ENCODE peak calls at places on chromosome 10, in four cellular contexts. H, F, K and W are unnamed samples.

GRCh38 chr10:85490431-85490830 is 876.2 kb downstream of the GRID1 start:
- DNase-seq in H (no peak), F (no peak), K (no peak), W (no peak)

GRCh38 chr10:44981172-44982113 is 2.8 kb upstream of the DEPP1 start:
- DNase-seq in H (no peak), F (no peak), K (peak), W (peak)

GRCh38 chr10:69655124-69655867 is 25.2 kb downstream of the FAM241B start:
- DNase-seq in H (peak), F (no peak), K (no peak), W (no peak)

GRCh38 chr10:86663046-86663345 is 5.3 kb upstream of the LDB3 start:
- DNase-seq in H (peak), F (no peak), K (no peak), W (no peak)

GRCh38 chr10:86654411-86655172 is at the start of gene OPN4:
- DNase-seq in H (peak), F (no peak), K (peak), W (no peak)

GRCh38 chr10:16116404-16117304 is 256.3 kb upstream of the MINDY3 start:
- DNase-seq in H (no peak), F (no peak), K (no peak), W (peak)

GRCh38 chr10:72812798-72813430 is 80.6 kb upstream of the OIT3 start:
- DNase-seq in H (no peak), F (no peak), K (no peak), W (peak)

GRCh38 chr10:128629111-128630096 is 503.2 kb upstream of the MKI67 start:
- DNase-seq in H (no peak), F (no peak), K (no peak), W (peak)

GRCh38 chr10:107834706-107835105 is 670.2 kb upstream of the SORCS1 start:
- DNase-seq in H (no peak), F (no peak), K (no peak), W (peak)

GRCh38 chr10:32346134-32346550 is 816 bp downstream of the EPC1 start:
- DNase-seq in H (peak), F (peak), K (peak), W (peak)

GRCh38 chr10:89522463-89522862 is 12.9 kb downstream of the SLC16A12 start:
- DNase-seq in H (no peak), F (no peak), K (no peak), W (peak)

GRCh38 chr10:70410608-70411007 is 6.7 kb downstream of the EIF4EBP2 start:
- DNase-seq in H (no peak), F (no peak), K (no peak), W (no peak)

GRCh38 chr10:59752278-59752940 is 846 bp downstream of the MRLN start:
- DNase-seq in H (no peak), F (no peak), K (no peak), W (no peak)

GRCh38 chr10:91493313-91493712 is 83.2 kb downstream of the HECTD2 start:
- DNase-seq in H (no peak), F (no peak), K (no peak), W (peak)

GRCh38 chr10:59360605-59361515 is 1.5 kb downstream of the FAM13C start:
- DNase-seq in H (no peak), F (no peak), K (no peak), W (no peak)

GRCh38 chr10:31018977-31019376 is 12.7 kb downstream of the ZNF438 start:
- DNase-seq in H (no peak), F (no peak), K (no peak), W (no peak)

GRCh38 chr10:80284522-80284921 is 4.9 kb downstream of the MAT1A start:
- DNase-seq in H (no peak), F (no peak), K (no peak), W (no peak)

GRCh38 chr10:80290474-80291220 is 1.2 kb upstream of the MAT1A start:
- DNase-seq in H (no peak), F (no peak), K (no peak), W (no peak)

GRCh38 chr10:80288849-80289248 is 609 bp downstream of the MAT1A start:
- DNase-seq in H (no peak), F (no peak), K (no peak), W (no peak)

GRCh38 chr10:80292607-80293239 is 3.3 kb upstream of the MAT1A start:
- DNase-seq in H (no peak), F (no peak), K (no peak), W (no peak)

DNA sequence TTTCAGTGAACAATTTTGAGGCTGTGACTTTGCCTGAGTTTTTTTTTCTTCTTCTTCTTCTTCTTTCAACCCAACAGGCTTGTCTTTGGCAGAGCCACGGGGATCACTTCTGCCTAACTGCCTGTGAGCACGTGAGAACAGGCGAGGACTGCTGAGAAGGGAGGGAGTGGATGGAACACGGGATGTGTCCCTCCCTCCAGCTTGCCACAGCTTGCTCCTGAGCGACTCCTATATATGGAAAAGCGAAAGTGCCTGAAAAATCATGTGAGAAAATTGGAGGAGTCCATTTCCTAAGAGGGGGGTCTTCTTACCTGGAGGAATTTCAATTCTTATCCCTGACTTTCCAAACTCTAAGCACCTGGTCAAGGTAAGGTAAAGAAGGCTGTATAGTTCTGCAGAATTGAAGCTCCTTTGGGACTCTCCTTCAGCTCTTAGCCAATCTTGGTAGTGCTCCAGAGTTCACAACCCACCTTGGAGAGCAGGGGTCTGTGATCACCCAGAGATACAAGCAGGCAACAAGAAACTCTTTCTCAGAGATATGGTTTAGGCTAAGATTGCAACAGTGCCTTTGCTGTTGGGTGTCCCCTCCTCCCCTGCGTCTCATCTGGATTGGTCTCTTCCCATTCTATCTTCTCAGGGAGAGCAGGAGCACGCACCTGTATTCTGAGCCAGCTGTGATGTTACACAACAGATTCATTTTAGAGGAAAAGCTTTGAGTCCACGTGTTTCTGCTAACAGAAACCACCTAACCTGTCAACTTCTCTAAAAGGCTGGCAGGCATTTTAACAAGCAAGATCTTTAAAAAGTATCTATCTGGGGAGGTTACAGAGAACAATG is at the start of gene MAT1A:
- DNase-seq in H (no peak), F (no peak), K (no peak), W (peak)
- H3K4me3 ChIP-seq in H (no peak), F (no peak), K (no peak), W (no peak)

DNA sequence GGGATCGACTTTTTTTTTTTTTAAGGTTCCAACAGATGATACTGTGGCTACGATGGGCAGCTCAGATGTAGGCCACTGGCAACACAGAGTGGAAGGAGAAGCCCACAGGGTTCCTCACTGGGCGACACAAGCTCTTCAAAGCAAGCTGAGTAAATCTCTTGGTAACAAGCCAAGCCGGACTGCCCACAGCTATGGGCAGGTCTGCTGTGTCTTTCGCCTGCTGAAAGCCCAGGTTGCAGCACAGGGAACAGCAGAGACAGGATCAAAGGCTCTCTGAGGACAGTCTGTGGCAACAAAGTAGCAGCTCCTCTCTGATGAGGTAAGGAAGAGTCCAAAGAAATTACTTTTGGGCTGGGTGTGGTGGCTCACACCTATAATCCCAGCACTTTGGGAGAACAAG is 83.6 kb downstream of the KCNMA1 start:
- DNase-seq in H (no peak), F (no peak), K (no peak), W (peak)
- H3K4me3 ChIP-seq in H (no peak), F (no peak), K (no peak), W (no peak)

GRCh38 chr10:110077436-110078120 is 69.8 kb downstream of the ADD3 start:
- DNase-seq in H (no peak), F (peak), K (no peak), W (no peak)
- H3K4me3 ChIP-seq in H (no peak), F (peak), K (no peak), W (no peak)

GRCh38 chr10:42556931-42557330 is 81.4 kb downstream of the ZNF33B start:
- DNase-seq in H (no peak), F (no peak), K (no peak), W (no peak)
- H3K4me3 ChIP-seq in H (no peak), F (no peak), K (no peak), W (no peak)

GRCh38 chr10:24882047-24882698 is 70.2 kb downstream of the PRTFDC1 start:
- DNase-seq in H (no peak), F (no peak), K (no peak), W (no peak)
- H3K4me3 ChIP-seq in H (no peak), F (no peak), K (no peak), W (no peak)